ENCODE peak calls at places on chromosomes 12 and 14, in eight cellular contexts. One of them, this sample, is unnamed.

GRCh38 chr14:105924951-105925591 is 398.7 kb downstream of the TMEM121 start:
- DNase-seq in tibial nerve: no peak
- DNase-seq in Caco-2: no peak
- DNase-seq in lower leg skin: no peak
- DNase-seq in psoas muscle: no peak
- DNase-seq in A549: no peak
- DNase-seq in small intestine: no peak
- DNase-seq in left ventricle myocardium inferior: no peak
- DNase-seq in this sample: peak; percentile 41

GRCh38 chr12:123914726-123915345 is 57.8 kb downstream of the CCDC92 start:
- DNase-seq in tibial nerve: no peak
- DNase-seq in Caco-2: no peak
- DNase-seq in lower leg skin: no peak
- DNase-seq in psoas muscle: no peak
- DNase-seq in A549: no peak
- DNase-seq in small intestine: no peak
- DNase-seq in left ventricle myocardium inferior: no peak
- DNase-seq in this sample: no peak

GRCh38 chr14:67738740-67739504 is 37.2 kb downstream of the RDH12 start:
- DNase-seq in tibial nerve: peak; percentile 44
- DNase-seq in Caco-2: peak; percentile 64
- DNase-seq in lower leg skin: peak; percentile 91
- DNase-seq in psoas muscle: peak; percentile 71
- DNase-seq in A549: peak; percentile 93
- DNase-seq in small intestine: peak; percentile 89
- DNase-seq in left ventricle myocardium inferior: peak; percentile 55
- DNase-seq in this sample: peak; percentile 89

GRCh38 chr14:62691613-62692489 is 353.4 kb downstream of the KCNH5 start:
- DNase-seq in tibial nerve: no peak
- DNase-seq in Caco-2: peak; percentile 82
- DNase-seq in lower leg skin: no peak
- DNase-seq in psoas muscle: no peak
- DNase-seq in A549: peak; percentile 96
- DNase-seq in small intestine: peak; percentile 96
- DNase-seq in left ventricle myocardium inferior: no peak
- DNase-seq in this sample: no peak

GRCh38 chr12:32284561-32284960 is 114.8 kb upstream of the FGD4 start:
- DNase-seq in tibial nerve: no peak
- DNase-seq in Caco-2: no peak
- DNase-seq in lower leg skin: no peak
- DNase-seq in psoas muscle: no peak
- DNase-seq in A549: no peak
- DNase-seq in small intestine: no peak
- DNase-seq in left ventricle myocardium inferior: no peak
- DNase-seq in this sample: no peak

GRCh38 chr14:88270781-88271180 is 52.3 kb downstream of the KCNK10 start:
- DNase-seq in tibial nerve: no peak
- DNase-seq in Caco-2: peak; percentile 88
- DNase-seq in lower leg skin: no peak
- DNase-seq in psoas muscle: no peak
- DNase-seq in A549: no peak
- DNase-seq in small intestine: peak; percentile 96
- DNase-seq in left ventricle myocardium inferior: no peak
- DNase-seq in this sample: no peak

GRCh38 chr12:104694711-104695110 is 238.0 kb downstream of the CHST11 start:
- DNase-seq in tibial nerve: no peak
- DNase-seq in Caco-2: no peak
- DNase-seq in lower leg skin: no peak
- DNase-seq in psoas muscle: peak; percentile 35
- DNase-seq in A549: no peak
- DNase-seq in small intestine: no peak
- DNase-seq in left ventricle myocardium inferior: no peak
- DNase-seq in this sample: no peak

GRCh38 chr14:27929823-27930347 is 836.7 kb upstream of the FOXG1 start:
- DNase-seq in tibial nerve: no peak
- DNase-seq in Caco-2: no peak
- DNase-seq in lower leg skin: no peak
- DNase-seq in psoas muscle: no peak
- DNase-seq in A549: no peak
- DNase-seq in small intestine: no peak
- DNase-seq in left ventricle myocardium inferior: no peak
- DNase-seq in this sample: no peak

GRCh38 chr12:65740873-65741600 is 83.2 kb upstream of the HMGA2 start:
- DNase-seq in tibial nerve: peak; percentile 57
- DNase-seq in Caco-2: peak; percentile 90
- DNase-seq in lower leg skin: peak; percentile 95
- DNase-seq in psoas muscle: peak; percentile 74
- DNase-seq in A549: peak; percentile 84
- DNase-seq in small intestine: peak; percentile 61
- DNase-seq in left ventricle myocardium inferior: peak; percentile 81
- DNase-seq in this sample: peak; percentile 85

GRCh38 chr12:42684171-42685071 is 94.9 kb upstream of the PRICKLE1 start:
- DNase-seq in tibial nerve: no peak
- DNase-seq in Caco-2: no peak
- DNase-seq in lower leg skin: no peak
- DNase-seq in psoas muscle: no peak
- DNase-seq in A549: no peak
- DNase-seq in small intestine: no peak
- DNase-seq in left ventricle myocardium inferior: no peak
- DNase-seq in this sample: no peak

GRCh38 chr14:25041484-25041883 is 8.5 kb downstream of the STXBP6 start:
- DNase-seq in tibial nerve: no peak
- DNase-seq in Caco-2: no peak
- DNase-seq in lower leg skin: no peak
- DNase-seq in psoas muscle: no peak
- DNase-seq in A549: no peak
- DNase-seq in small intestine: peak; percentile 95
- DNase-seq in left ventricle myocardium inferior: no peak
- DNase-seq in this sample: no peak

GRCh38 chr12:48980953-48981756 is 3.0 kb downstream of the WNT1 start:
- DNase-seq in tibial nerve: no peak
- DNase-seq in Caco-2: peak; percentile 84
- DNase-seq in lower leg skin: no peak
- DNase-seq in psoas muscle: no peak
- DNase-seq in A549: peak; percentile 57
- DNase-seq in small intestine: peak; percentile 28
- DNase-seq in left ventricle myocardium inferior: no peak
- DNase-seq in this sample: no peak

GRCh38 chr12:48978291-48978740 is at the start of gene WNT1:
- DNase-seq in tibial nerve: no peak
- DNase-seq in Caco-2: peak; percentile 38
- DNase-seq in lower leg skin: no peak
- DNase-seq in psoas muscle: no peak
- DNase-seq in A549: no peak
- DNase-seq in small intestine: no peak
- DNase-seq in left ventricle myocardium inferior: no peak
- DNase-seq in this sample: no peak

GRCh38 chr12:48980389-48980952 is 2.3 kb downstream of the WNT1 start:
- DNase-seq in tibial nerve: no peak
- DNase-seq in Caco-2: peak; percentile 84
- DNase-seq in lower leg skin: no peak
- DNase-seq in psoas muscle: no peak
- DNase-seq in A549: peak; percentile 51
- DNase-seq in small intestine: peak; percentile 51
- DNase-seq in left ventricle myocardium inferior: no peak
- DNase-seq in this sample: no peak

GRCh38 chr12:48978741-48979601 is 849 bp downstream of the WNT1 start:
- DNase-seq in tibial nerve: no peak
- DNase-seq in Caco-2: no peak
- DNase-seq in lower leg skin: no peak
- DNase-seq in psoas muscle: no peak
- DNase-seq in A549: no peak
- DNase-seq in small intestine: no peak
- DNase-seq in left ventricle myocardium inferior: no peak
- DNase-seq in this sample: no peak

GRCh38 chr12:48979602-48980388 is 1.7 kb downstream of the WNT1 start:
- DNase-seq in tibial nerve: no peak
- DNase-seq in Caco-2: no peak
- DNase-seq in lower leg skin: no peak
- DNase-seq in psoas muscle: peak; percentile 50
- DNase-seq in A549: no peak
- DNase-seq in small intestine: peak; percentile 41
- DNase-seq in left ventricle myocardium inferior: no peak
- DNase-seq in this sample: no peak
- H3K4me3 ChIP-seq in tibial nerve: peak overlapping the region; percentile 16
- H3K4me3 ChIP-seq in Caco-2: peak overlapping the region; percentile 48
- H3K4me3 ChIP-seq in lower leg skin: no peak overlapping the region
- H3K4me3 ChIP-seq in psoas muscle: peak overlapping the region; percentile 54
- H3K4me3 ChIP-seq in A549: no peak overlapping the region
- H3K4me3 ChIP-seq in small intestine: peak overlapping the region; percentile 10
- H3K4me3 ChIP-seq in left ventricle myocardium inferior: peak overlapping the region; percentile 59
- H3K4me3 ChIP-seq in this sample: peak overlapping the region; percentile 39

DNA sequence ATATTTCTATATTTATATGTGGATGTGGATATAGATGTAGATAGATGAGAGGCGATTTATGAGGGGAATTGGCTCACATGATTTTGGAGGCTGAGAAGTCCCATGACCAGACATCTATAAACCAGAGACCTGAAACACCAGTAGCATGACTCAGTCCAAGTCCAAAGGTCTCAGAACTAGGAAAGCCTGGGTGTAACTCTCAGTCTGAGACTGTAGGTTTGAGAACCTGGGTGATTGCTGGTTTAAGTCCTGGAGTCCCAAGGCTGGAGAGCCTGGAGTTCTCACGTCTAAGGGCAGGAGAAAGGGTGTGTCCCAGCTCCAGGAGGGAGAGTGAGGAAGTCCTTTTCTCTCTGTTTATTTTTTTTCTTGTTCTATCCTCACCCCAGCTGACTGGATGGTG is 45.3 kb downstream of the EMP1 start:
- DNase-seq in tibial nerve: no peak
- DNase-seq in Caco-2: peak; percentile 61
- DNase-seq in lower leg skin: no peak
- DNase-seq in psoas muscle: no peak
- DNase-seq in A549: peak; percentile 86
- DNase-seq in small intestine: peak; percentile 99
- DNase-seq in left ventricle myocardium inferior: no peak
- DNase-seq in this sample: no peak
- H3K4me3 ChIP-seq in tibial nerve: no peak overlapping the region
- H3K4me3 ChIP-seq in Caco-2: no peak overlapping the region
- H3K4me3 ChIP-seq in lower leg skin: no peak overlapping the region
- H3K4me3 ChIP-seq in psoas muscle: no peak overlapping the region
- H3K4me3 ChIP-seq in A549: no peak overlapping the region
- H3K4me3 ChIP-seq in small intestine: no peak overlapping the region
- H3K4me3 ChIP-seq in left ventricle myocardium inferior: no peak overlapping the region
- H3K4me3 ChIP-seq in this sample: no peak overlapping the region

GRCh38 chr12:6925543-6926279 is 2.0 kb upstream of the ATN1 start:
- DNase-seq in tibial nerve: peak; percentile 52
- DNase-seq in Caco-2: no peak
- DNase-seq in lower leg skin: peak; percentile 93
- DNase-seq in psoas muscle: peak; percentile 68
- DNase-seq in A549: peak; percentile 91
- DNase-seq in small intestine: peak; percentile 89
- DNase-seq in left ventricle myocardium inferior: peak; percentile 73
- DNase-seq in this sample: peak; percentile 95
- H3K4me3 ChIP-seq in tibial nerve: peak overlapping the region; percentile 55
- H3K4me3 ChIP-seq in Caco-2: no peak overlapping the region
- H3K4me3 ChIP-seq in lower leg skin: no peak overlapping the region
- H3K4me3 ChIP-seq in psoas muscle: peak overlapping the region; percentile 85
- H3K4me3 ChIP-seq in A549: peak overlapping the region; percentile 31
- H3K4me3 ChIP-seq in small intestine: no peak overlapping the region
- H3K4me3 ChIP-seq in left ventricle myocardium inferior: peak overlapping the region; percentile 92
- H3K4me3 ChIP-seq in this sample: peak overlapping the region; percentile 84

GRCh38 chr14:22479132-22479531 is 109.9 kb downstream of the DAD1 start:
- DNase-seq in tibial nerve: no peak
- DNase-seq in Caco-2: no peak
- DNase-seq in lower leg skin: no peak
- DNase-seq in psoas muscle: no peak
- DNase-seq in A549: no peak
- DNase-seq in small intestine: no peak
- DNase-seq in left ventricle myocardium inferior: no peak
- DNase-seq in this sample: no peak
- H3K4me3 ChIP-seq in tibial nerve: no peak overlapping the region
- H3K4me3 ChIP-seq in Caco-2: no peak overlapping the region
- H3K4me3 ChIP-seq in lower leg skin: no peak overlapping the region
- H3K4me3 ChIP-seq in psoas muscle: no peak overlapping the region
- H3K4me3 ChIP-seq in A549: no peak overlapping the region
- H3K4me3 ChIP-seq in small intestine: no peak overlapping the region
- H3K4me3 ChIP-seq in left ventricle myocardium inferior: no peak overlapping the region
- H3K4me3 ChIP-seq in this sample: no peak overlapping the region

GRCh38 chr12:110684322-110684836 is 4.5 kb downstream of the HVCN1 start:
- DNase-seq in tibial nerve: no peak
- DNase-seq in Caco-2: no peak
- DNase-seq in lower leg skin: no peak
- DNase-seq in psoas muscle: no peak
- DNase-seq in A549: no peak
- DNase-seq in small intestine: no peak
- DNase-seq in left ventricle myocardium inferior: no peak
- DNase-seq in this sample: peak; percentile 27

GRCh38 chr12:110687770-110688169 is 1.1 kb downstream of the HVCN1 start:
- DNase-seq in tibial nerve: no peak
- DNase-seq in Caco-2: no peak
- DNase-seq in lower leg skin: no peak
- DNase-seq in psoas muscle: no peak
- DNase-seq in A549: no peak
- DNase-seq in small intestine: no peak
- DNase-seq in left ventricle myocardium inferior: no peak
- DNase-seq in this sample: peak; percentile 56

GRCh38 chr12:110688446-110689001 is 391 bp downstream of the HVCN1 start:
- DNase-seq in tibial nerve: no peak
- DNase-seq in Caco-2: peak; percentile 9
- DNase-seq in lower leg skin: no peak
- DNase-seq in psoas muscle: peak; percentile 21
- DNase-seq in A549: no peak
- DNase-seq in small intestine: no peak
- DNase-seq in left ventricle myocardium inferior: no peak
- DNase-seq in this sample: no peak

GRCh38 chr12:110683888-110684287 is 5.0 kb downstream of the HVCN1 start:
- DNase-seq in tibial nerve: no peak
- DNase-seq in Caco-2: no peak
- DNase-seq in lower leg skin: no peak
- DNase-seq in psoas muscle: no peak
- DNase-seq in A549: no peak
- DNase-seq in small intestine: no peak
- DNase-seq in left ventricle myocardium inferior: no peak
- DNase-seq in this sample: peak; percentile 0

GRCh38 chr12:110686294-110686903 is 2.5 kb downstream of the HVCN1 start:
- DNase-seq in tibial nerve: no peak
- DNase-seq in Caco-2: no peak
- DNase-seq in lower leg skin: no peak
- DNase-seq in psoas muscle: no peak
- DNase-seq in A549: no peak
- DNase-seq in small intestine: no peak
- DNase-seq in left ventricle myocardium inferior: no peak
- DNase-seq in this sample: peak; percentile 32
- H3K4me3 ChIP-seq in tibial nerve: no peak overlapping the region
- H3K4me3 ChIP-seq in Caco-2: no peak overlapping the region
- H3K4me3 ChIP-seq in lower leg skin: no peak overlapping the region
- H3K4me3 ChIP-seq in psoas muscle: no peak overlapping the region
- H3K4me3 ChIP-seq in A549: no peak overlapping the region
- H3K4me3 ChIP-seq in small intestine: no peak overlapping the region
- H3K4me3 ChIP-seq in left ventricle myocardium inferior: no peak overlapping the region
- H3K4me3 ChIP-seq in this sample: no peak overlapping the region